ENCODE peak calls at places on chromosomes 12 and 14, in four cellular contexts. P is NCI-H345, I is RPMI7951, R is WTC11. C is an unnamed sample.

GRCh38 chr14:76350671-76351070 is 25.3 kb upstream of the ESRRB start:
- DNase-seq in P (no peak), I (no peak), R (no peak), C (no peak)

GRCh38 chr14:69719501-69719951 is 47.4 kb upstream of the SRSF5 start:
- DNase-seq in P (no peak), I (peak; percentile 88), R (peak; percentile 33), C (no peak)

GRCh38 chr12:50291377-50291776 is 8.1 kb upstream of the LIMA1 start:
- DNase-seq in P (no peak), I (no peak), R (no peak), C (no peak)

GRCh38 chr12:6644903-6645302 is 2.3 kb downstream of the ACRBP start:
- DNase-seq in P (no peak), I (no peak), R (peak; percentile 51), C (no peak)

GRCh38 chr12:24109381-24110039 is 160.0 kb upstream of the SOX5 start:
- DNase-seq in P (no peak), I (no peak), R (no peak), C (no peak)

GRCh38 chr12:21599143-21599999 is 5.3 kb downstream of the GYS2 start:
- DNase-seq in P (no peak), I (no peak), R (no peak), C (no peak)

GRCh38 chr14:81402123-81402495 is 2.0 kb upstream of the STON2 start:
- DNase-seq in P (no peak), I (peak; percentile 62), R (no peak), C (no peak)

GRCh38 chr12:75969768-75970167 is 61.8 kb downstream of the PHLDA1 start:
- DNase-seq in P (no peak), I (no peak), R (peak; percentile 44), C (no peak)

GRCh38 chr14:32494566-32495434 is 165.7 kb downstream of the AKAP6 start:
- DNase-seq in P (no peak), I (no peak), R (no peak), C (no peak)

GRCh38 chr14:58299665-58300202 is 1.4 kb downstream of the ARID4A start:
- DNase-seq in P (peak; percentile 26), I (peak; percentile 5), R (no peak), C (no peak)

GRCh38 chr12:104499668-104500328 is 43.0 kb downstream of the CHST11 start:
- DNase-seq in P (no peak), I (no peak), R (no peak), C (no peak)

GRCh38 chr12:48980389-48980952 is 2.3 kb downstream of the WNT1 start:
- DNase-seq in P (no peak), I (no peak), R (peak; percentile 76), C (no peak)

GRCh38 chr12:132784580-132784979 is 22.9 kb upstream of the ANKLE2 start:
- DNase-seq in P (no peak), I (no peak), R (no peak), C (no peak)

GRCh38 chr14:89303452-89304435 is 113.3 kb downstream of the FOXN3 start:
- DNase-seq in P (peak; percentile 97), I (peak; percentile 73), R (no peak), C (no peak)

GRCh38 chr14:99628832-99629618 is 15.9 kb upstream of the HHIPL1 start:
- DNase-seq in P (peak; percentile 67), I (peak; percentile 54), R (peak; percentile 84), C (peak; percentile 63)

GRCh38 chr14:87461704-87462103 is 531.3 kb downstream of the GALC start:
- DNase-seq in P (peak; percentile 14), I (no peak), R (no peak), C (peak; percentile 11)

GRCh38 chr14:81070511-81070910 is 115.1 kb downstream of the TSHR start:
- DNase-seq in P (no peak), I (no peak), R (no peak), C (no peak)

GRCh38 chr14:44759263-44759662 is 202.5 kb downstream of the KLHL28 start:
- DNase-seq in P (no peak), I (no peak), R (no peak), C (no peak)

GRCh38 chr12:59736786-59737185 is 141.0 kb downstream of the SLC16A7 start:
- DNase-seq in P (peak; percentile 21), I (peak; percentile 92), R (no peak), C (no peak)

GRCh38 chr12:96500686-96501085 is 11.3 kb downstream of the CFAP54 start:
- DNase-seq in P (no peak), I (peak; percentile 47), R (no peak), C (no peak)

GRCh38 chr12:124677552-124678356 is 110.3 kb upstream of the NCOR2 start:
- DNase-seq in P (peak; percentile 12), I (no peak), R (no peak), C (no peak)

GRCh38 chr14:54133896-54134295 is 177.3 kb upstream of the BMP4 start:
- DNase-seq in P (no peak), I (peak; percentile 51), R (no peak), C (no peak)

GRCh38 chr14:55446127-55446736 is 5.8 kb upstream of the TBPL2 start:
- DNase-seq in P (peak; percentile 80), I (peak; percentile 71), R (peak; percentile 71), C (peak; percentile 82)

GRCh38 chr14:57999471-57999870 is 133.6 kb upstream of the SLC35F4 start:
- DNase-seq in P (no peak), I (no peak), R (no peak), C (no peak)

GRCh38 chr12:22287776-22288621 is 46.5 kb downstream of the ST8SIA1 start:
- DNase-seq in P (peak; percentile 27), I (peak; percentile 47), R (peak; percentile 26), C (no peak)

GRCh38 chr12:58026892-58027891 is 85.8 kb downstream of the ATP23 start:
- DNase-seq in P (no peak), I (no peak), R (no peak), C (no peak)